ENCODE peak calls at places on chromosome 10, in four cellular contexts. P, O, Z and Q are unnamed samples.

GRCh38 chr10:104260775-104261115 is 6.1 kb downstream of the GSTO1 start:
- DNase-seq in P (no peak), O (peak), Z (no peak), Q (no peak)

GRCh38 chr10:125201791-125202622 is 41.6 kb upstream of the CTBP2 start:
- DNase-seq in O (no peak), Z (no peak), P (no peak), Q (no peak)

GRCh38 chr10:128050937-128051336 is 75.3 kb downstream of the MKI67 start:
- DNase-seq in Z (no peak), O (no peak), P (no peak), Q (no peak)

GRCh38 chr10:23034790-23035189 is 60.6 kb upstream of the MSRB2 start:
- DNase-seq in Z (no peak), P (no peak), O (no peak), Q (no peak)

GRCh38 chr10:133357293-133358151 is at the start of gene FUOM:
- DNase-seq in O (peak), P (peak), Z (peak), Q (no peak)

GRCh38 chr10:21084700-21085099 is 187.6 kb upstream of the NEBL start:
- DNase-seq in P (no peak), Z (no peak), O (no peak), Q (no peak)

GRCh38 chr10:5620223-5620721 is 46.1 kb downstream of the ASB13 start:
- DNase-seq in O (peak), P (no peak), Z (no peak), Q (no peak)

GRCh38 chr10:130989670-130990247 is 321.8 kb downstream of the TCERG1L start:
- DNase-seq in P (no peak), Z (no peak), O (no peak), Q (no peak)

GRCh38 chr10:103564799-103565365 is 71.4 kb downstream of the NEURL1 start:
- DNase-seq in Z (no peak), P (no peak), O (no peak), Q (no peak)

GRCh38 chr10:98474628-98475027 is 27.9 kb upstream of the HPS1 start:
- DNase-seq in P (no peak), O (no peak), Z (no peak), Q (no peak)

GRCh38 chr10:103054621-103055020 is 136.5 kb downstream of the CNNM2 start:
- DNase-seq in Z (no peak), O (no peak), P (no peak), Q (no peak)

GRCh38 chr10:67883710-67884312 is 645 bp upstream of the SIRT1 start:
- DNase-seq in O (no peak), Z (no peak), P (no peak), Q (no peak)

GRCh38 chr10:32943854-32944661 is 14.0 kb downstream of the ITGB1 start:
- DNase-seq in P (peak), O (peak), Z (no peak), Q (no peak)

GRCh38 chr10:116163308-116163707 is 109.7 kb downstream of the GFRA1 start:
- DNase-seq in P (no peak), Z (no peak), O (no peak), Q (no peak)

GRCh38 chr10:38038107-38038931 is 27.8 kb downstream of the ZNF33A start:
- DNase-seq in O (no peak), P (no peak), Z (no peak), Q (no peak)

GRCh38 chr10:35409094-35409582 is 72.8 kb downstream of the CCNY start:
- DNase-seq in Z (no peak), O (peak), P (no peak), Q (no peak)